ENCODE peak calls at places on chromosomes 11 and 22, in ten cellular contexts. One of them, this sample, is unnamed.

GRCh38 chr11:128757235-128757711 is 63.4 kb downstream of the FLI1 start:
- DNase-seq in colonic mucosa: peak; percentile 43
- DNase-seq in IMR-90: peak; percentile 48
- DNase-seq in CD4-positive, alpha-beta memory T cell: peak; percentile 64
- DNase-seq in mesenchymal stem cell: peak; percentile 56
- DNase-seq in heart right ventricle: no peak
- DNase-seq in effector memory CD4-positive, alpha-beta T cell: peak; percentile 49
- DNase-seq in Panc1: no peak
- DNase-seq in left ventricle myocardium inferior: no peak
- DNase-seq in Peyer's patch: peak; percentile 86
- DNase-seq in this sample: peak; percentile 67

GRCh38 chr22:46561435-46561905 is 24.1 kb upstream of the CELSR1 start:
- DNase-seq in colonic mucosa: no peak
- DNase-seq in IMR-90: peak; percentile 23
- DNase-seq in CD4-positive, alpha-beta memory T cell: no peak
- DNase-seq in mesenchymal stem cell: no peak
- DNase-seq in heart right ventricle: no peak
- DNase-seq in effector memory CD4-positive, alpha-beta T cell: no peak
- DNase-seq in Panc1: no peak
- DNase-seq in left ventricle myocardium inferior: peak; percentile 6
- DNase-seq in Peyer's patch: no peak
- DNase-seq in this sample: no peak

GRCh38 chr22:32269316-32269715 is 14.2 kb upstream of the SLC5A4 start:
- DNase-seq in colonic mucosa: no peak
- DNase-seq in IMR-90: no peak
- DNase-seq in CD4-positive, alpha-beta memory T cell: no peak
- DNase-seq in mesenchymal stem cell: no peak
- DNase-seq in heart right ventricle: no peak
- DNase-seq in effector memory CD4-positive, alpha-beta T cell: no peak
- DNase-seq in Panc1: no peak
- DNase-seq in left ventricle myocardium inferior: no peak
- DNase-seq in Peyer's patch: no peak
- DNase-seq in this sample: no peak

GRCh38 chr22:49554296-49554625 is 273.4 kb downstream of the BRD1 start:
- DNase-seq in colonic mucosa: no peak
- DNase-seq in IMR-90: no peak
- DNase-seq in CD4-positive, alpha-beta memory T cell: no peak
- DNase-seq in mesenchymal stem cell: no peak
- DNase-seq in heart right ventricle: no peak
- DNase-seq in effector memory CD4-positive, alpha-beta T cell: no peak
- DNase-seq in Panc1: no peak
- DNase-seq in left ventricle myocardium inferior: no peak
- DNase-seq in Peyer's patch: no peak
- DNase-seq in this sample: no peak

GRCh38 chr22:32473388-32473952 is 1.1 kb upstream of the FBXO7 start:
- DNase-seq in colonic mucosa: peak; percentile 38
- DNase-seq in IMR-90: peak; percentile 70
- DNase-seq in CD4-positive, alpha-beta memory T cell: peak; percentile 67
- DNase-seq in mesenchymal stem cell: peak; percentile 79
- DNase-seq in heart right ventricle: no peak
- DNase-seq in effector memory CD4-positive, alpha-beta T cell: peak; percentile 26
- DNase-seq in Panc1: no peak
- DNase-seq in left ventricle myocardium inferior: no peak
- DNase-seq in Peyer's patch: peak; percentile 54
- DNase-seq in this sample: peak; percentile 15

GRCh38 chr11:45392621-45393183 is 106.6 kb upstream of the SYT13 start:
- DNase-seq in colonic mucosa: no peak
- DNase-seq in IMR-90: no peak
- DNase-seq in CD4-positive, alpha-beta memory T cell: no peak
- DNase-seq in mesenchymal stem cell: peak; percentile 33
- DNase-seq in heart right ventricle: no peak
- DNase-seq in effector memory CD4-positive, alpha-beta T cell: no peak
- DNase-seq in Panc1: no peak
- DNase-seq in left ventricle myocardium inferior: no peak
- DNase-seq in Peyer's patch: no peak
- DNase-seq in this sample: no peak

GRCh38 chr11:57116654-57117053 is 65.1 kb upstream of the LRRC55 start:
- DNase-seq in colonic mucosa: peak; percentile 41
- DNase-seq in IMR-90: peak; percentile 44
- DNase-seq in CD4-positive, alpha-beta memory T cell: no peak
- DNase-seq in mesenchymal stem cell: peak; percentile 54
- DNase-seq in heart right ventricle: no peak
- DNase-seq in effector memory CD4-positive, alpha-beta T cell: no peak
- DNase-seq in Panc1: peak; percentile 8
- DNase-seq in left ventricle myocardium inferior: peak; percentile 19
- DNase-seq in Peyer's patch: peak; percentile 54
- DNase-seq in this sample: no peak

GRCh38 chr11:70536051-70536877 is 137.9 kb downstream of the CTTN start:
- DNase-seq in colonic mucosa: peak; percentile 71
- DNase-seq in IMR-90: no peak
- DNase-seq in CD4-positive, alpha-beta memory T cell: no peak
- DNase-seq in mesenchymal stem cell: no peak
- DNase-seq in heart right ventricle: no peak
- DNase-seq in effector memory CD4-positive, alpha-beta T cell: no peak
- DNase-seq in Panc1: no peak
- DNase-seq in left ventricle myocardium inferior: no peak
- DNase-seq in Peyer's patch: peak; percentile 54
- DNase-seq in this sample: no peak

GRCh38 chr11:88016392-88017020 is 158.7 kb downstream of the RAB38 start:
- DNase-seq in colonic mucosa: peak; percentile 73
- DNase-seq in IMR-90: peak; percentile 84
- DNase-seq in CD4-positive, alpha-beta memory T cell: peak; percentile 54
- DNase-seq in mesenchymal stem cell: peak; percentile 82
- DNase-seq in heart right ventricle: no peak
- DNase-seq in effector memory CD4-positive, alpha-beta T cell: peak; percentile 37
- DNase-seq in Panc1: peak; percentile 82
- DNase-seq in left ventricle myocardium inferior: peak; percentile 16
- DNase-seq in Peyer's patch: peak; percentile 85
- DNase-seq in this sample: peak; percentile 48

GRCh38 chr11:119089319-119089718 is 4.6 kb downstream of the HMBS start:
- DNase-seq in colonic mucosa: no peak
- DNase-seq in IMR-90: no peak
- DNase-seq in CD4-positive, alpha-beta memory T cell: no peak
- DNase-seq in mesenchymal stem cell: no peak
- DNase-seq in heart right ventricle: no peak
- DNase-seq in effector memory CD4-positive, alpha-beta T cell: no peak
- DNase-seq in Panc1: no peak
- DNase-seq in left ventricle myocardium inferior: no peak
- DNase-seq in Peyer's patch: no peak
- DNase-seq in this sample: no peak

GRCh38 chr11:40293655-40294342 is 1165.7 kb downstream of the LRRC4C start:
- DNase-seq in colonic mucosa: peak; percentile 37
- DNase-seq in IMR-90: peak; percentile 92
- DNase-seq in CD4-positive, alpha-beta memory T cell: no peak
- DNase-seq in mesenchymal stem cell: peak; percentile 96
- DNase-seq in heart right ventricle: peak; percentile 44
- DNase-seq in effector memory CD4-positive, alpha-beta T cell: no peak
- DNase-seq in Panc1: peak; percentile 55
- DNase-seq in left ventricle myocardium inferior: peak; percentile 38
- DNase-seq in Peyer's patch: peak; percentile 62
- DNase-seq in this sample: no peak

GRCh38 chr11:116733386-116733755 is 39.4 kb downstream of the BUD13 start:
- DNase-seq in colonic mucosa: no peak
- DNase-seq in IMR-90: no peak
- DNase-seq in CD4-positive, alpha-beta memory T cell: no peak
- DNase-seq in mesenchymal stem cell: no peak
- DNase-seq in heart right ventricle: no peak
- DNase-seq in effector memory CD4-positive, alpha-beta T cell: no peak
- DNase-seq in Panc1: no peak
- DNase-seq in left ventricle myocardium inferior: no peak
- DNase-seq in Peyer's patch: no peak
- DNase-seq in this sample: no peak

GRCh38 chr11:116312560-116313340 is 460.0 kb downstream of the BUD13 start:
- DNase-seq in colonic mucosa: peak; percentile 72
- DNase-seq in IMR-90: no peak
- DNase-seq in CD4-positive, alpha-beta memory T cell: no peak
- DNase-seq in mesenchymal stem cell: no peak
- DNase-seq in heart right ventricle: peak; percentile 87
- DNase-seq in effector memory CD4-positive, alpha-beta T cell: no peak
- DNase-seq in Panc1: no peak
- DNase-seq in left ventricle myocardium inferior: peak; percentile 86
- DNase-seq in Peyer's patch: peak; percentile 69
- DNase-seq in this sample: no peak

GRCh38 chr11:56659755-56660154 is 3.7 kb upstream of the OR5AR1 start:
- DNase-seq in colonic mucosa: no peak
- DNase-seq in IMR-90: no peak
- DNase-seq in CD4-positive, alpha-beta memory T cell: no peak
- DNase-seq in mesenchymal stem cell: no peak
- DNase-seq in heart right ventricle: no peak
- DNase-seq in effector memory CD4-positive, alpha-beta T cell: no peak
- DNase-seq in Panc1: no peak
- DNase-seq in left ventricle myocardium inferior: no peak
- DNase-seq in Peyer's patch: no peak
- DNase-seq in this sample: no peak

DNA sequence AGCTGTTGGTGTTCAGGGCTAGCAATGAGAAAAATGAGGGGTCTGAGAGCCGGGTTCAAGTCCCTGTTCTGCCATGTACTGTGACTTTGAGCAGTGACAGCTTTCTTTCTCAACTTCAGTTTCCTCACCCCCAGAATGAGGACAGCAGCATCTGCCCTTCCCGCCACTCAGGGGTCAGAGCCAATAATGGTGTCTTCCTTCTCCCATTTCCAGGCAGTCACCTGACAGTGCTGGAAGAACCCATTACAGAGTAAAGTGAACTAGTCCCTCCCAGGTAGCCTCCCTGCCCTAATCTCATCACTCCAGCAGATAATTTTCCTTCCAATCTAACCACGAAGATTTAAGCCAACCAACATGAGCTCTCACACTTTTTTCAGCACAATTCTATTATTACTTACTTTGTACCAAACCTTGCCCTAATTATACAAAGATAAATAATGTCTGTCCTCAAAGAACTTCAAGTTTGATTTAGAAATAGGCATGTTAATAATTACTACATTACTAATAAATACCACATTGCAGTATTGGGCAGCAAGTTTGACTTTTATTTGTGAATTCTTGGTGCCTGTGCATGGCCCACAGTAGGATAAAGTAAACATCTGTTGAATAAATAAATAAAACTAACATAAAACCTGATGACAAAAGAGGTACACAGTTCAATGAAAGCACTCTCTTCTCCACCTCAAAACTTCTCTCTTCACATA is 61.0 kb downstream of the SERGEF start:
- DNase-seq in colonic mucosa: no peak
- DNase-seq in IMR-90: no peak
- DNase-seq in CD4-positive, alpha-beta memory T cell: no peak
- DNase-seq in mesenchymal stem cell: no peak
- DNase-seq in heart right ventricle: no peak
- DNase-seq in effector memory CD4-positive, alpha-beta T cell: no peak
- DNase-seq in Panc1: no peak
- DNase-seq in left ventricle myocardium inferior: no peak
- DNase-seq in Peyer's patch: no peak
- DNase-seq in this sample: no peak
- H3K36me3 ChIP-seq in colonic mucosa: no peaks in the 10 kb centered on the region
- H3K36me3 ChIP-seq in IMR-90: peaks cover 5% of the 10 kb centered on the region
- H3K36me3 ChIP-seq in CD4-positive, alpha-beta memory T cell: peaks cover 37% of the 10 kb centered on the region
- H3K36me3 ChIP-seq in mesenchymal stem cell: peaks cover 3% of the 10 kb centered on the region
- H3K36me3 ChIP-seq in heart right ventricle: peaks cover 73% of the 10 kb centered on the region
- H3K36me3 ChIP-seq in effector memory CD4-positive, alpha-beta T cell: peaks cover 37% of the 10 kb centered on the region
- H3K36me3 ChIP-seq in Panc1: no peaks in the 10 kb centered on the region
- H3K36me3 ChIP-seq in left ventricle myocardium inferior: peaks cover 27% of the 10 kb centered on the region
- H3K36me3 ChIP-seq in Peyer's patch: peaks cover 33% of the 10 kb centered on the region
- H3K36me3 ChIP-seq in this sample: peaks cover 11% of the 10 kb centered on the region

GRCh38 chr11:96306600-96306932 is 36.4 kb downstream of the MAML2 start:
- DNase-seq in colonic mucosa: no peak
- DNase-seq in IMR-90: no peak
- DNase-seq in CD4-positive, alpha-beta memory T cell: no peak
- DNase-seq in mesenchymal stem cell: no peak
- DNase-seq in heart right ventricle: no peak
- DNase-seq in effector memory CD4-positive, alpha-beta T cell: no peak
- DNase-seq in Panc1: no peak
- DNase-seq in left ventricle myocardium inferior: no peak
- DNase-seq in Peyer's patch: no peak
- DNase-seq in this sample: no peak

GRCh38 chr11:96299155-96299883 is 43.7 kb downstream of the MAML2 start:
- DNase-seq in colonic mucosa: peak; percentile 38
- DNase-seq in IMR-90: no peak
- DNase-seq in CD4-positive, alpha-beta memory T cell: no peak
- DNase-seq in mesenchymal stem cell: no peak
- DNase-seq in heart right ventricle: no peak
- DNase-seq in effector memory CD4-positive, alpha-beta T cell: no peak
- DNase-seq in Panc1: no peak
- DNase-seq in left ventricle myocardium inferior: no peak
- DNase-seq in Peyer's patch: no peak
- DNase-seq in this sample: no peak

GRCh38 chr11:96303067-96303466 is 39.9 kb downstream of the MAML2 start:
- DNase-seq in colonic mucosa: no peak
- DNase-seq in IMR-90: peak; percentile 87
- DNase-seq in CD4-positive, alpha-beta memory T cell: no peak
- DNase-seq in mesenchymal stem cell: peak; percentile 79
- DNase-seq in heart right ventricle: no peak
- DNase-seq in effector memory CD4-positive, alpha-beta T cell: no peak
- DNase-seq in Panc1: no peak
- DNase-seq in left ventricle myocardium inferior: no peak
- DNase-seq in Peyer's patch: no peak
- DNase-seq in this sample: no peak

GRCh38 chr11:96303980-96304379 is 39.0 kb downstream of the MAML2 start:
- DNase-seq in colonic mucosa: no peak
- DNase-seq in IMR-90: no peak
- DNase-seq in CD4-positive, alpha-beta memory T cell: no peak
- DNase-seq in mesenchymal stem cell: no peak
- DNase-seq in heart right ventricle: no peak
- DNase-seq in effector memory CD4-positive, alpha-beta T cell: no peak
- DNase-seq in Panc1: no peak
- DNase-seq in left ventricle myocardium inferior: no peak
- DNase-seq in Peyer's patch: no peak
- DNase-seq in this sample: no peak

GRCh38 chr11:96301818-96302217 is 41.2 kb downstream of the MAML2 start:
- DNase-seq in colonic mucosa: no peak
- DNase-seq in IMR-90: no peak
- DNase-seq in CD4-positive, alpha-beta memory T cell: no peak
- DNase-seq in mesenchymal stem cell: no peak
- DNase-seq in heart right ventricle: no peak
- DNase-seq in effector memory CD4-positive, alpha-beta T cell: no peak
- DNase-seq in Panc1: no peak
- DNase-seq in left ventricle myocardium inferior: no peak
- DNase-seq in Peyer's patch: no peak
- DNase-seq in this sample: no peak
- H3K4me1 ChIP-seq in colonic mucosa: peaks cover 22% of the 10 kb centered on the region
- H3K4me1 ChIP-seq in IMR-90: peaks cover 11% of the 10 kb centered on the region
- H3K4me1 ChIP-seq in CD4-positive, alpha-beta memory T cell: peaks cover 18% of the 10 kb centered on the region
- H3K4me1 ChIP-seq in mesenchymal stem cell: peaks cover 8% of the 10 kb centered on the region
- H3K4me1 ChIP-seq in heart right ventricle: peaks cover 70% of the 10 kb centered on the region
- H3K4me1 ChIP-seq in effector memory CD4-positive, alpha-beta T cell: no peaks in the 10 kb centered on the region
- H3K4me1 ChIP-seq in Panc1: peaks cover 38% of the 10 kb centered on the region
- H3K4me1 ChIP-seq in left ventricle myocardium inferior: peaks cover 64% of the 10 kb centered on the region
- H3K4me1 ChIP-seq in Peyer's patch: no peaks in the 10 kb centered on the region
- H3K4me1 ChIP-seq in this sample: peaks cover 39% of the 10 kb centered on the region

GRCh38 chr11:46463701-46464100 is 72.1 kb upstream of the CHRM4 start:
- DNase-seq in colonic mucosa: no peak
- DNase-seq in IMR-90: no peak
- DNase-seq in CD4-positive, alpha-beta memory T cell: no peak
- DNase-seq in mesenchymal stem cell: no peak
- DNase-seq in heart right ventricle: no peak
- DNase-seq in effector memory CD4-positive, alpha-beta T cell: no peak
- DNase-seq in Panc1: no peak
- DNase-seq in left ventricle myocardium inferior: no peak
- DNase-seq in Peyer's patch: no peak
- DNase-seq in this sample: no peak
- H3K4me3 ChIP-seq in colonic mucosa: no peak overlapping the region
- H3K4me3 ChIP-seq in IMR-90: no peak overlapping the region
- H3K4me3 ChIP-seq in CD4-positive, alpha-beta memory T cell: no peak overlapping the region
- H3K4me3 ChIP-seq in mesenchymal stem cell: no peak overlapping the region
- H3K4me3 ChIP-seq in heart right ventricle: no peak overlapping the region
- H3K4me3 ChIP-seq in effector memory CD4-positive, alpha-beta T cell: no peak overlapping the region
- H3K4me3 ChIP-seq in Panc1: no peak overlapping the region
- H3K4me3 ChIP-seq in left ventricle myocardium inferior: no peak overlapping the region
- H3K4me3 ChIP-seq in Peyer's patch: no peak overlapping the region
- H3K4me3 ChIP-seq in this sample: no peak overlapping the region

GRCh38 chr22:20578192-20578591 is 70.8 kb downstream of the MED15 start:
- DNase-seq in colonic mucosa: no peak
- DNase-seq in IMR-90: no peak
- DNase-seq in CD4-positive, alpha-beta memory T cell: no peak
- DNase-seq in mesenchymal stem cell: no peak
- DNase-seq in heart right ventricle: no peak
- DNase-seq in effector memory CD4-positive, alpha-beta T cell: no peak
- DNase-seq in Panc1: no peak
- DNase-seq in left ventricle myocardium inferior: peak; percentile 27
- DNase-seq in Peyer's patch: no peak
- DNase-seq in this sample: no peak
- H3K36me3 ChIP-seq in colonic mucosa: peaks cover 25% of the 10 kb centered on the region
- H3K36me3 ChIP-seq in IMR-90: peaks cover 86% of the 10 kb centered on the region
- H3K36me3 ChIP-seq in CD4-positive, alpha-beta memory T cell: peaks cover 84% of the 10 kb centered on the region
- H3K36me3 ChIP-seq in mesenchymal stem cell: peaks cover 88% of the 10 kb centered on the region
- H3K36me3 ChIP-seq in heart right ventricle: peaks cover 100% of the 10 kb centered on the region
- H3K36me3 ChIP-seq in effector memory CD4-positive, alpha-beta T cell: peaks cover 84% of the 10 kb centered on the region
- H3K36me3 ChIP-seq in Panc1: peaks cover 2% of the 10 kb centered on the region
- H3K36me3 ChIP-seq in left ventricle myocardium inferior: peaks cover 73% of the 10 kb centered on the region
- H3K36me3 ChIP-seq in Peyer's patch: peaks cover 100% of the 10 kb centered on the region
- H3K36me3 ChIP-seq in this sample: peaks cover 77% of the 10 kb centered on the region

This sample was measured in CD8-positive, alpha-beta memory T cell.